ENCODE peak calls at places on chromosomes 6 and 20, in eight cellular contexts. D is cardiac fibroblast, X is body of pancreas, L is uterus, B is right lobe of liver, C is epithelial cell of esophagus, I is GM20000, V is HFFc6. P is an unnamed sample.
A peak's percentile ranks its signal among the peaks of the same experiment; 100 is the strongest.

GRCh38 chr6:73566954-73567591 is 46.2 kb upstream of the EEF1A1 start:
- DNase-seq in D (peak; percentile 88), X (peak; percentile 91), L (peak; percentile 32), B (peak; percentile 87), C (peak; percentile 77), I (no peak), V (peak; percentile 22), P (peak; percentile 55)

GRCh38 chr20:44780226-44780625 is 30.1 kb downstream of the RIMS4 start:
- DNase-seq in D (peak; percentile 65), X (no peak), L (no peak), B (no peak), C (peak; percentile 73), I (peak; percentile 58), V (peak; percentile 23), P (peak; percentile 32)

GRCh38 chr6:121993362-121993761 is 406.1 kb upstream of the HSF2 start:
- DNase-seq in D (no peak), X (no peak), L (no peak), B (no peak), C (peak; percentile 61), I (no peak), V (no peak), P (peak; percentile 73)

GRCh38 chr20:828987-829386 is 4.5 kb upstream of the FAM110A start:
- DNase-seq in D (no peak), X (no peak), L (no peak), B (no peak), C (no peak), I (no peak), V (no peak), P (no peak)

GRCh38 chr6:100167585-100167984 is 173.6 kb upstream of the MCHR2 start:
- DNase-seq in D (no peak), X (no peak), L (no peak), B (no peak), C (no peak), I (no peak), V (no peak), P (no peak)

GRCh38 chr20:47973519-47974233 is 188.4 kb upstream of the SULF2 start:
- DNase-seq in D (no peak), X (peak; percentile 28), L (no peak), B (no peak), C (no peak), I (no peak), V (no peak), P (no peak)

GRCh38 chr20:1803216-1804128 is 91.7 kb upstream of the SIRPA start:
- DNase-seq in D (peak; percentile 65), X (no peak), L (no peak), B (peak; percentile 75), C (peak; percentile 73), I (peak; percentile 76), V (peak; percentile 35), P (peak; percentile 65)

GRCh38 chr6:96391776-96392175 is 129.8 kb upstream of the UFL1 start:
- DNase-seq in D (no peak), X (peak; percentile 31), L (no peak), B (no peak), C (peak; percentile 6), I (no peak), V (no peak), P (no peak)

GRCh38 chr20:32687180-32687532 is 13.4 kb upstream of the C20orf203 start:
- DNase-seq in D (no peak), X (no peak), L (no peak), B (no peak), C (no peak), I (no peak), V (no peak), P (no peak)

GRCh38 chr20:58898629-58899028 is 46.1 kb downstream of the GNAS start:
- DNase-seq in D (no peak), X (no peak), L (no peak), B (no peak), C (no peak), I (no peak), V (no peak), P (no peak)

GRCh38 chr6:24242924-24243323 is 114.9 kb downstream of the DCDC2 start:
- DNase-seq in D (no peak), X (no peak), L (no peak), B (no peak), C (no peak), I (no peak), V (no peak), P (no peak)

GRCh38 chr20:20369353-20370086 is 1.6 kb downstream of the INSM1 start:
- DNase-seq in D (no peak), X (peak; percentile 26), L (no peak), B (no peak), C (peak; percentile 55), I (peak; percentile 55), V (no peak), P (peak; percentile 12)
- TF ChIP-seq CTCF in D (no peak), X (no peak), L (no peak), B (no peak), C (peak; percentile 18), I (no peak), V (no peak), P (peak; percentile 25)

DNA sequence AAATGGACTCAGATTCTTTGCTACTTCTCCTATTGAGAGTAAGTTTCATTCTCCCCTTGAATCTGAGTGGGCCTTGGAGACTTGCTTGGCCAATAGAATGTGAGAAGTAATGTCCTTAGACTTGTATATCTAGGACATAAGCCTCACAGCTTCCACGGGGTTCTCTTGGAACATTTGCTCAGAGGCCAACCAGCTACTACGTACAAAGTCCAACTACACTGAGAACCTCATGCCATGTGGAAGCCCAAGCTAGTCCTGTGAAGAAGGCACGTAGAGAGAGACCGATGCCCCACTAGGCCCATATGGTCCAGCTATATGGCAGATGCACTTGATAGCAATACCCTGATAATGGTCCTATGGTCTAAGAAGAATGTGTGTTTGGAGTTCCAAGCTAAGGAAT is 22.9 kb downstream of the TMEM14A start:
- DNase-seq in D (no peak), X (no peak), L (no peak), B (no peak), C (no peak), I (no peak), V (no peak), P (no peak)
- TF ChIP-seq CTCF in D (no peak), X (no peak), L (no peak), B (no peak), C (no peak), I (no peak), V (no peak), P (no peak)

DNA sequence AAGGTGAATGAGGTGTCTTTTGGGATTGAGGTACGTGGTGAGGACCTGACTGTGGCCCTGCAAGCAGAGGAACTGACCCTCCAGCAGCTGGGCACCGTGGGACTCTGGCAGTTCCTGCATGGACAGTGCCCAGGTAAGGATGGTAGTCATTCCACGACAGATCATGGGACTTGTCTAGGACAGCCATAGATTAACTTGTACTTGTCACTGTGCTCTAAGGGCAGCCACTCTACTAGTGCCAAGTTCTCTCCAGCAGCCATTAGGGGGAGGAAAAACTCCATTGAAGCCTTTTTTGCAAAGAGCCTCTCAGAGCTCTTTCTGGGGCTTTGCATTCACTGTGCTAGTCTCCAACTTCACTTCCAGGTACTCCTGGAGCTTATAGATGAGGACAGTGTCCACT is 20.4 kb downstream of the TAF11 start:
- DNase-seq in D (peak; percentile 22), X (no peak), L (no peak), B (no peak), C (peak; percentile 7), I (no peak), V (peak; percentile 1), P (no peak)
- TF ChIP-seq CTCF in D (no peak), X (no peak), L (no peak), B (no peak), C (no peak), I (no peak), V (peak; percentile 36), P (no peak)

GRCh38 chr6:36867471-36868224 is 7.0 kb downstream of the PPIL1 start:
- DNase-seq in D (no peak), X (no peak), L (no peak), B (no peak), C (no peak), I (no peak), V (no peak), P (no peak)
- TF ChIP-seq CTCF in D (no peak), X (no peak), L (no peak), B (no peak), C (no peak), I (no peak), V (no peak), P (no peak)

DNA sequence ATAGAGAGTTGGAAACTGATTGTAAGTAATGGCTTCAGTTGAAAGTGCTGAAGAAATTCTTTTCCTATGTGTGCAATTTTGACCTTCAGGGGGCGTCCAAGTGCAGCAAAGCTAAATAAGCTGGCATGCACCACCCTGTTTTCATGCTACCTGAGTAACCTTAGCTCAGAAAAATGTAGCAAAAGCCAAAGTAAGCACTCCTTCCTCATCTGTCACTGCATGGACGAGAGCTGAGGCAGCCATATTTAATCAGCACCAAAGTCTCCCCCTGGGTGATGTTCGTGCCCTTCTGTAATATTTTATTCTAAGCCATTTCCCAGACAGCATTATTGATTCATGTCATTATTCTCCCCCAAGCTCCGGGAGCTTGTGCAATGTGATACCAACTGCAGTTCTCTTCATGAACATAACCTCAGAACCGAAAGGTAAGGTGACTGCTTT is 123.1 kb downstream of the RPS12 start:
- DNase-seq in D (peak; percentile 45), X (peak; percentile 77), L (no peak), B (no peak), C (peak; percentile 69), I (peak; percentile 6), V (peak; percentile 8), P (peak; percentile 74)
- TF ChIP-seq CTCF in D (peak; percentile 61), X (peak; percentile 71), L (no peak), B (peak; percentile 42), C (peak; percentile 74), I (peak; percentile 52), V (peak; percentile 68), P (peak; percentile 74)

P was measured in bronchial epithelial cell.